ENCODE peak calls at places on chromosomes 2 and 18, in four cellular contexts. One of them, this sample, is unnamed.

GRCh38 chr2:2272841-2273240 is 58.2 kb downstream of the MYT1L start:
- DNase-seq in retinal pigment epithelial cell: no peak
- DNase-seq in A549: no peak
- DNase-seq in brain microvascular endothelial cell: no peak
- DNase-seq in this sample: no peak

GRCh38 chr2:174969091-174969734 is 36.0 kb downstream of the CHN1 start:
- DNase-seq in retinal pigment epithelial cell: no peak
- DNase-seq in A549: no peak
- DNase-seq in brain microvascular endothelial cell: no peak
- DNase-seq in this sample: no peak

GRCh38 chr2:181185948-181186347 is 205.5 kb downstream of the UBE2E3 start:
- DNase-seq in retinal pigment epithelial cell: no peak
- DNase-seq in A549: no peak
- DNase-seq in brain microvascular endothelial cell: no peak
- DNase-seq in this sample: no peak

GRCh38 chr2:84942964-84943421 is 28.0 kb upstream of the KCMF1 start:
- DNase-seq in retinal pigment epithelial cell: no peak
- DNase-seq in A549: no peak
- DNase-seq in brain microvascular endothelial cell: no peak
- DNase-seq in this sample: no peak

GRCh38 chr18:1452821-1453220 is 548.1 kb downstream of the ADCYAP1 start:
- DNase-seq in retinal pigment epithelial cell: no peak
- DNase-seq in A549: no peak
- DNase-seq in brain microvascular endothelial cell: no peak
- DNase-seq in this sample: no peak

GRCh38 chr2:239328306-239329191 is 72.3 kb downstream of the HDAC4 start:
- DNase-seq in retinal pigment epithelial cell: peak; percentile 93
- DNase-seq in A549: no peak
- DNase-seq in brain microvascular endothelial cell: peak; percentile 52
- DNase-seq in this sample: no peak

GRCh38 chr2:157179706-157180105 is 77.8 kb upstream of the GALNT5 start:
- DNase-seq in retinal pigment epithelial cell: no peak
- DNase-seq in A549: no peak
- DNase-seq in brain microvascular endothelial cell: no peak
- DNase-seq in this sample: no peak

GRCh38 chr2:150639917-150640538 is 152.6 kb upstream of the RND3 start:
- DNase-seq in retinal pigment epithelial cell: no peak
- DNase-seq in A549: no peak
- DNase-seq in brain microvascular endothelial cell: no peak
- DNase-seq in this sample: no peak

GRCh38 chr2:46720592-46721185 is 194.9 kb downstream of the MCFD2 start:
- DNase-seq in retinal pigment epithelial cell: no peak
- DNase-seq in A549: no peak
- DNase-seq in brain microvascular endothelial cell: no peak
- DNase-seq in this sample: no peak

GRCh38 chr2:121697108-121697631 is 39.5 kb downstream of the NIFK start:
- DNase-seq in retinal pigment epithelial cell: no peak
- DNase-seq in A549: no peak
- DNase-seq in brain microvascular endothelial cell: no peak
- DNase-seq in this sample: no peak

GRCh38 chr2:172350844-172351480 is 76.4 kb upstream of the ITGA6 start:
- DNase-seq in retinal pigment epithelial cell: no peak
- DNase-seq in A549: no peak
- DNase-seq in brain microvascular endothelial cell: no peak
- DNase-seq in this sample: peak; percentile 84

GRCh38 chr2:224085811-224086210 is 46.7 kb upstream of the SERPINE2 start:
- DNase-seq in retinal pigment epithelial cell: no peak
- DNase-seq in A549: no peak
- DNase-seq in brain microvascular endothelial cell: no peak
- DNase-seq in this sample: no peak

GRCh38 chr2:229679393-229680125 is 34.8 kb downstream of the DNER start:
- DNase-seq in retinal pigment epithelial cell: no peak
- DNase-seq in A549: no peak
- DNase-seq in brain microvascular endothelial cell: no peak
- DNase-seq in this sample: no peak

GRCh38 chr2:191018048-191018447 is 4.1 kb upstream of the STAT1 start:
- DNase-seq in retinal pigment epithelial cell: no peak
- DNase-seq in A549: no peak
- DNase-seq in brain microvascular endothelial cell: no peak
- DNase-seq in this sample: no peak

GRCh38 chr2:209368924-209369323 is 54.9 kb upstream of the MAP2 start:
- DNase-seq in retinal pigment epithelial cell: peak; percentile 100
- DNase-seq in A549: peak; percentile 39
- DNase-seq in brain microvascular endothelial cell: peak; percentile 88
- DNase-seq in this sample: peak; percentile 98

GRCh38 chr2:128268611-128269357 is 49.9 kb downstream of the HS6ST1 start:
- DNase-seq in retinal pigment epithelial cell: no peak
- DNase-seq in A549: no peak
- DNase-seq in brain microvascular endothelial cell: no peak
- DNase-seq in this sample: no peak

GRCh38 chr18:57771626-57772025 is 31.5 kb downstream of the ATP8B1 start:
- DNase-seq in retinal pigment epithelial cell: no peak
- DNase-seq in A549: no peak
- DNase-seq in brain microvascular endothelial cell: no peak
- DNase-seq in this sample: no peak

GRCh38 chr18:23710068-23710527 is 20.8 kb downstream of the LAMA3 start:
- DNase-seq in retinal pigment epithelial cell: peak; percentile 96
- DNase-seq in A549: no peak
- DNase-seq in brain microvascular endothelial cell: peak; percentile 35
- DNase-seq in this sample: no peak

GRCh38 chr2:25996844-25997243 is 14.5 kb upstream of the KIF3C start:
- DNase-seq in retinal pigment epithelial cell: no peak
- DNase-seq in A549: no peak
- DNase-seq in brain microvascular endothelial cell: no peak
- DNase-seq in this sample: no peak

GRCh38 chr2:95179451-95179850 is 13.8 kb downstream of the ZNF2 start:
- DNase-seq in retinal pigment epithelial cell: no peak
- DNase-seq in A549: no peak
- DNase-seq in brain microvascular endothelial cell: no peak
- DNase-seq in this sample: peak; percentile 58

GRCh38 chr2:159987136-159987535 is 75.3 kb downstream of the PLA2R1 start:
- DNase-seq in retinal pigment epithelial cell: no peak
- DNase-seq in A549: no peak
- DNase-seq in brain microvascular endothelial cell: no peak
- DNase-seq in this sample: no peak

GRCh38 chr2:42880738-42881525 is 88.5 kb upstream of the HAAO start:
- DNase-seq in retinal pigment epithelial cell: no peak
- DNase-seq in A549: no peak
- DNase-seq in brain microvascular endothelial cell: no peak
- DNase-seq in this sample: no peak

GRCh38 chr2:106020821-106021316 is 173.2 kb downstream of the UXS1 start:
- DNase-seq in retinal pigment epithelial cell: no peak
- DNase-seq in A549: no peak
- DNase-seq in brain microvascular endothelial cell: no peak
- DNase-seq in this sample: no peak

GRCh38 chr2:149561309-149561926 is 26.2 kb downstream of the MMADHC start:
- DNase-seq in retinal pigment epithelial cell: no peak
- DNase-seq in A549: no peak
- DNase-seq in brain microvascular endothelial cell: peak; percentile 18
- DNase-seq in this sample: no peak

GRCh38 chr2:6352906-6353515 is 512.7 kb downstream of the CMPK2 start:
- DNase-seq in retinal pigment epithelial cell: no peak
- DNase-seq in A549: no peak
- DNase-seq in brain microvascular endothelial cell: peak; percentile 57
- DNase-seq in this sample: no peak

GRCh38 chr18:23998811-23999210 is 15.7 kb upstream of the TTC39C start:
- DNase-seq in retinal pigment epithelial cell: no peak
- DNase-seq in A549: no peak
- DNase-seq in brain microvascular endothelial cell: no peak
- DNase-seq in this sample: peak; percentile 64

GRCh38 chr18:53952700-53953099 is 271.8 kb downstream of the MBD2 start:
- DNase-seq in retinal pigment epithelial cell: no peak
- DNase-seq in A549: no peak
- DNase-seq in brain microvascular endothelial cell: no peak
- DNase-seq in this sample: no peak

GRCh38 chr2:164542584-164543021 is 78.7 kb downstream of the GRB14 start:
- DNase-seq in retinal pigment epithelial cell: peak; percentile 62
- DNase-seq in A549: no peak
- DNase-seq in brain microvascular endothelial cell: peak; percentile 76
- DNase-seq in this sample: no peak

GRCh38 chr2:239405071-239405470 is 4.3 kb upstream of the HDAC4 start:
- DNase-seq in retinal pigment epithelial cell: no peak
- DNase-seq in A549: no peak
- DNase-seq in brain microvascular endothelial cell: no peak
- DNase-seq in this sample: no peak

GRCh38 chr18:6207119-6207518 is 207.6 kb downstream of the L3MBTL4 start:
- DNase-seq in retinal pigment epithelial cell: no peak
- DNase-seq in A549: no peak
- DNase-seq in brain microvascular endothelial cell: no peak
- DNase-seq in this sample: peak; percentile 90

GRCh38 chr2:180573951-180574350 is 406.5 kb upstream of the UBE2E3 start:
- DNase-seq in retinal pigment epithelial cell: peak; percentile 38
- DNase-seq in A549: no peak
- DNase-seq in brain microvascular endothelial cell: no peak
- DNase-seq in this sample: no peak

GRCh38 chr2:11248-11941 is 34.9 kb downstream of the FAM110C start:
- DNase-seq in retinal pigment epithelial cell: no peak
- DNase-seq in A549: no peak
- DNase-seq in brain microvascular endothelial cell: peak; percentile 22
- DNase-seq in this sample: peak; percentile 44

GRCh38 chr18:36157441-36157840 is 27.7 kb downstream of the ELP2 start:
- DNase-seq in retinal pigment epithelial cell: no peak
- DNase-seq in A549: no peak
- DNase-seq in brain microvascular endothelial cell: no peak
- DNase-seq in this sample: no peak

GRCh38 chr18:11149441-11150270 is at the start of gene PIEZO2:
- DNase-seq in retinal pigment epithelial cell: no peak
- DNase-seq in A549: peak; percentile 47
- DNase-seq in brain microvascular endothelial cell: peak; percentile 69
- DNase-seq in this sample: no peak

GRCh38 chr2:88549616-88550292 is 77.5 kb downstream of the EIF2AK3 start:
- DNase-seq in retinal pigment epithelial cell: no peak
- DNase-seq in A549: no peak
- DNase-seq in brain microvascular endothelial cell: no peak
- DNase-seq in this sample: no peak

GRCh38 chr2:69645926-69646325 is 2.4 kb upstream of the AAK1 start:
- DNase-seq in retinal pigment epithelial cell: no peak
- DNase-seq in A549: no peak
- DNase-seq in brain microvascular endothelial cell: no peak
- DNase-seq in this sample: no peak
- H3K4me3 ChIP-seq in retinal pigment epithelial cell: no peak overlapping the region
- H3K4me3 ChIP-seq in A549: no peak overlapping the region
- H3K4me3 ChIP-seq in brain microvascular endothelial cell: no peak overlapping the region
- H3K4me3 ChIP-seq in this sample: no peak overlapping the region

GRCh38 chr2:78427170-78427569 is 598.3 kb upstream of the REG3G start:
- DNase-seq in retinal pigment epithelial cell: no peak
- DNase-seq in A549: no peak
- DNase-seq in brain microvascular endothelial cell: no peak
- DNase-seq in this sample: no peak

DNA sequence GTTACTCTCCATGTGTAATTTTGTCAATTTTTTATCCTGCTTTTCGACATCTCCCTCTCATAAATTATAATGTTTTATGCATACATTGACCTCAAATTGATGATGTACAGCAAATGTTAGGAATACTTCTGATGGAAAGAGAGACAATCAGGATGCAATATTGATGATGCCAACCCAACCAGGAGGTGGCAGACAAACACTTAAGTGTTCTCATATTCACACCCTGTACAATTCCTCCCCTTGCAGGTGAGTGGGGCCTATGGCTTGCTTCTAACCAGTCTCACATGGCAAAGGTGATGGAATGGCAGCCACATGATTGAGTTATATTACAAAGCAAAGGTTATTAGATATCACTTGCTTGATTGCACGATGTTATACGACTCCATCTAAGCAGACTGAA is 594.3 kb upstream of the REG3G start:
- DNase-seq in retinal pigment epithelial cell: no peak
- DNase-seq in A549: no peak
- DNase-seq in brain microvascular endothelial cell: no peak
- DNase-seq in this sample: no peak
- TF ChIP-seq CTCF in retinal pigment epithelial cell: peak; percentile 16
- TF ChIP-seq CTCF in A549: no peak
- TF ChIP-seq CTCF in brain microvascular endothelial cell: no peak
- TF ChIP-seq CTCF in this sample: peak; percentile 53

DNA sequence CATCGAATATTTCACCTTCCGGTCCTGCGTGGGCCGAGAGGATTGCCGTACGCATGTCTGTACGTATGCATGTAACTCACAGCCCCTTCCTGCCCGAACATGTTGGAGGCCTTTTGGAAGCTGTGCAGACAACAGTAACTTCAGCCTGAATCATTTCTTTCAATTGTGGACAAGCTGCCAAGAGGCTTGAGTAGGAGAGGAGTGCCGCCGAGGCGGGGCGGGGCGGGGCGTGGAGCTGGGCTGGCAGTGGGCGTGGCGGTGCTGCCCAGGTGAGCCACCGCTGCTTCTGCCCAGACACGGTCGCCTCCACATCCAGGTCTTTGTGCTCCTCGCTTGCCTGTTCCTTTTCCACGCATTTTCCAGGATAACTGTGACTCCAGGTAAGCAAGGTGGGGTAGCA is at the start of gene SERPINB5:
- DNase-seq in retinal pigment epithelial cell: no peak
- DNase-seq in A549: no peak
- DNase-seq in brain microvascular endothelial cell: no peak
- DNase-seq in this sample: peak; percentile 56
- H3K4me3 ChIP-seq in retinal pigment epithelial cell: no peak within 1 kb of the TSS
- H3K4me3 ChIP-seq in A549: no peak within 1 kb of the TSS
- H3K4me3 ChIP-seq in brain microvascular endothelial cell: no peak within 1 kb of the TSS
- H3K4me3 ChIP-seq in this sample: peak within 1 kb of the TSS; percentile 38

GRCh38 chr2:120032297-120032696 is 19.4 kb downstream of the EPB41L5 start:
- DNase-seq in retinal pigment epithelial cell: no peak
- DNase-seq in A549: no peak
- DNase-seq in brain microvascular endothelial cell: no peak
- DNase-seq in this sample: no peak

GRCh38 chr2:120029672-120030640 is 17.1 kb downstream of the EPB41L5 start:
- DNase-seq in retinal pigment epithelial cell: no peak
- DNase-seq in A549: no peak
- DNase-seq in brain microvascular endothelial cell: no peak
- DNase-seq in this sample: no peak

GRCh38 chr2:120028795-120029194 is 15.9 kb downstream of the EPB41L5 start:
- DNase-seq in retinal pigment epithelial cell: no peak
- DNase-seq in A549: no peak
- DNase-seq in brain microvascular endothelial cell: no peak
- DNase-seq in this sample: no peak

DNA sequence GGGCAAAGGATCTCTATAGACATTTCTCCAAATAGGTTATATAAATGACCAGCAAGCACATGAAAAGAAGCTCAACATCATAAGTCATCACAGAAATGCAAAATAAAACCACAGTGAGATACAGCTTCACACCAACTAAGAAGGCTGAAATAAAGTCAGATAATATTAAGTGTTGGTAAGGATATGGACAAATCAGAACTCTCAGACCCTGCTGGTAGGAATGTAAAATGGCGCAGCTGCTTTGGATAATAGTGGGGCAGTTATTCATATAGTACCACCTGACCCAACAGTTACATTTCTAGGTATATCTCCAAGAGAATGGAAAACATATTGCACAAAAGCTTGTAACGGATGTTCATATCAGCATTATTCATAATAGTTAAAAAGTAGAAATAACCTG is 14.0 kb downstream of the EPB41L5 start:
- DNase-seq in retinal pigment epithelial cell: no peak
- DNase-seq in A549: no peak
- DNase-seq in brain microvascular endothelial cell: no peak
- DNase-seq in this sample: no peak
- TF ChIP-seq CTCF in retinal pigment epithelial cell: peak; percentile 21
- TF ChIP-seq CTCF in A549: no peak
- TF ChIP-seq CTCF in brain microvascular endothelial cell: peak; percentile 20
- TF ChIP-seq CTCF in this sample: no peak

This sample was measured in LNCaP clone FGC.